ENCODE peak calls at places on chromosomes 3 and 15, in nine cellular contexts. A is foreskin fibroblast; P is fibroblast of mammary gland; M is stromal cell of bone marrow; W is OCI-LY7; F is activated naive CD4-positive, alpha-beta T cell; J is GDM1; V is mesothelial cell of epicardium; G is stimulated activated CD4-positive, alpha-beta T cell treated with anti-CD3 and anti-CD28 coated beads, Interleukin-4, amount 100 ng/mL, for 4 hours. K is an unnamed sample.

GRCh38 chr15:40908095-40908494 is 13.8 kb downstream of the VPS18 start:
- DNase-seq in A (no peak), P (no peak), M (no peak), W (no peak), F (no peak), J (no peak), V (no peak), G (no peak), K (no peak)

GRCh38 chr3:128226186-128226725 is 73.0 kb downstream of the EEFSEC start:
- DNase-seq in A (peak), P (peak), M (no peak), W (no peak), F (no peak), J (no peak), V (no peak), G (no peak), K (no peak)

GRCh38 chr15:64146520-64146884 is 5.0 kb upstream of the SNX22 start:
- DNase-seq in A (no peak), P (no peak), M (no peak), W (no peak), F (no peak), J (no peak), V (no peak), G (no peak), K (no peak)

GRCh38 chr3:149648525-149648924 is 9.3 kb downstream of the WWTR1 start:
- DNase-seq in A (no peak), P (peak), M (no peak), W (no peak), F (no peak), J (no peak), V (no peak), G (no peak), K (no peak)

GRCh38 chr15:55937040-55937439 is 56.4 kb downstream of the NEDD4 start:
- DNase-seq in A (peak), P (peak), M (peak), W (no peak), F (no peak), J (peak), V (no peak), G (no peak), K (no peak)

GRCh38 chr3:77372634-77373346 is 332.9 kb downstream of the ROBO2 start:
- DNase-seq in A (no peak), P (no peak), M (no peak), W (no peak), F (no peak), J (no peak), V (no peak), G (no peak), K (no peak)

GRCh38 chr3:68163961-68164360 is 509.5 kb upstream of the SUCLG2 start:
- DNase-seq in A (no peak), P (no peak), M (no peak), W (no peak), F (no peak), J (no peak), V (no peak), G (no peak), K (no peak)

GRCh38 chr15:77607894-77608261 is 24.8 kb downstream of the LINGO1 start:
- DNase-seq in A (no peak), P (no peak), M (no peak), W (no peak), F (no peak), J (no peak), V (no peak), G (no peak), K (no peak)

GRCh38 chr3:108486910-108487309 is 23.5 kb downstream of the MYH15 start:
- DNase-seq in A (peak), P (peak), M (peak), W (no peak), F (no peak), J (no peak), V (no peak), G (no peak), K (no peak)

GRCh38 chr15:39918688-39919385 is 1.2 kb downstream of the GPR176 start:
- DNase-seq in A (peak), P (peak), M (no peak), W (no peak), F (no peak), J (no peak), V (no peak), G (no peak), K (no peak)

GRCh38 chr3:196792771-196793170 is 53.1 kb downstream of the PAK2 start:
- DNase-seq in A (peak), P (peak), M (no peak), W (no peak), F (no peak), J (no peak), V (no peak), G (no peak), K (no peak)

K was measured in SIG-M5.